ENCODE peak calls at places on chromosomes 4 and X, in ten cellular contexts. Z, S, J, W, H, U, Y, V, R and T are unnamed samples.

GRCh38 chrX:143768976-143769375 is 48.4 kb upstream of the SPANXN2 start:
- DNase-seq in Y (no peak), U (no peak), V (no peak), Z (no peak), H (no peak), S (no peak), W (no peak), J (no peak), R (no peak), T (no peak)

GRCh38 chrX:119529355-119530276 is 35.6 kb downstream of the STEEP1 start:
- DNase-seq in S (no peak), U (no peak), R (no peak), Z (no peak), V (no peak), W (peak; percentile 41), Y (no peak), J (no peak), H (no peak), T (no peak)

GRCh38 chr4:149914521-149915115 is 99.0 kb upstream of the IQCM start:
- DNase-seq in S (no peak), U (peak; percentile 82), R (no peak), W (no peak), Y (peak; percentile 28), J (no peak), H (peak; percentile 11), Z (no peak), V (no peak), T (peak; percentile 62)

GRCh38 chr4:59240030-59240429 is 1960.1 kb upstream of the ADGRL3 start:
- DNase-seq in H (no peak), U (no peak), R (no peak), V (no peak), W (no peak), Z (no peak), J (no peak), Y (no peak), S (no peak), T (no peak)

GRCh38 chr4:87566276-87566675 is 37.1 kb upstream of the SPARCL1 start:
- DNase-seq in U (no peak), R (no peak), Y (no peak), H (no peak), S (no peak), V (no peak), Z (no peak), J (no peak), W (no peak), T (no peak)

GRCh38 chrX:42725196-42725595 is 52.8 kb downstream of the PPP1R2C start:
- DNase-seq in S (no peak), U (no peak), Y (no peak), R (no peak), W (no peak), H (no peak), V (no peak), Z (no peak), J (no peak), T (no peak)

GRCh38 chrX:84187501-84188319 is at the start of gene RPS6KA6:
- DNase-seq in R (peak; percentile 34), Y (no peak), V (no peak), H (peak; percentile 45), U (peak; percentile 37), W (no peak), S (no peak), J (peak; percentile 17), Z (peak; percentile 13), T (peak; percentile 39)

GRCh38 chr4:89338206-89338605 is 30.6 kb upstream of the GPRIN3 start:
- DNase-seq in H (no peak), R (no peak), S (no peak), J (no peak), W (no peak), U (no peak), Y (no peak), V (no peak), Z (no peak), T (no peak)

GRCh38 chrX:19174401-19175025 is 52.2 kb upstream of the ADGRG2 start:
- DNase-seq in Z (no peak), V (no peak), S (no peak), J (no peak), W (no peak), H (no peak), Y (no peak), R (peak; percentile 42), U (no peak), T (no peak)

GRCh38 chr4:86261634-86262033 is 98.2 kb downstream of the MAPK10 start:
- DNase-seq in R (no peak), Z (no peak), S (no peak), H (no peak), J (no peak), W (no peak), V (no peak), U (no peak), Y (no peak), T (no peak)

GRCh38 chr4:91113130-91113706 is 986.0 kb downstream of the CCSER1 start:
- DNase-seq in W (no peak), J (no peak), H (peak; percentile 46), S (no peak), Z (no peak), Y (no peak), R (no peak), V (no peak), U (no peak), T (no peak)

GRCh38 chr4:165184220-165184619 is 23.1 kb upstream of the KLHL2 start:
- DNase-seq in R (no peak), U (no peak), H (no peak), S (no peak), J (no peak), V (no peak), Y (no peak), Z (no peak), W (no peak), T (no peak)

GRCh38 chr4:6845574-6845973 is 63.0 kb downstream of the KIAA0232 start:
- DNase-seq in W (no peak), Z (no peak), H (no peak), R (no peak), S (no peak), Y (no peak), J (no peak), U (no peak), V (no peak), T (no peak)

GRCh38 chrX:122941801-122942200 is 242.3 kb upstream of the GRIA3 start:
- DNase-seq in H (no peak), Y (no peak), V (no peak), W (no peak), S (no peak), U (no peak), J (no peak), Z (no peak), R (no peak), T (no peak)

GRCh38 chrX:110159865-110160264 is 157.0 kb downstream of the TMEM164 start:
- DNase-seq in Z (no peak), J (no peak), Y (no peak), H (no peak), W (no peak), U (no peak), R (no peak), V (no peak), S (no peak), T (no peak)

GRCh38 chr4:84479663-84480062 is 19.4 kb downstream of the NKX6-1 start:
- DNase-seq in W (no peak), J (no peak), S (no peak), H (no peak), Y (no peak), U (no peak), R (no peak), Z (no peak), V (no peak), T (peak; percentile 45)

GRCh38 chr4:13659341-13660070 is 32.0 kb upstream of the BOD1L1 start:
- DNase-seq in W (no peak), U (no peak), S (no peak), Z (no peak), R (no peak), H (no peak), Y (no peak), V (no peak), J (no peak), T (no peak)

GRCh38 chr4:182847543-182847942 is 69.6 kb downstream of the DCTD start:
- DNase-seq in Z (no peak), S (no peak), Y (no peak), R (no peak), U (no peak), H (no peak), J (no peak), V (no peak), W (no peak), T (no peak)

GRCh38 chr4:183757105-183757504 is 98.0 kb downstream of the TRAPPC11 start:
- DNase-seq in U (no peak), W (no peak), J (no peak), S (no peak), V (no peak), Y (no peak), R (no peak), H (no peak), Z (no peak), T (no peak)